ENCODE peak calls at places on chromosomes 11 and 22, in four cellular contexts. One of them, this sample, is unnamed.

GRCh38 chr22:28761449-28761755 is 11.1 kb upstream of the CCDC117 start:
- DNase-seq in HepG2: no peak
- DNase-seq in K562: no peak
- DNase-seq in GM12878: no peak
- DNase-seq in this sample: peak

GRCh38 chr11:47056261-47056915 is 119.8 kb downstream of the CSTPP1 start:
- DNase-seq in HepG2: no peak
- DNase-seq in K562: peak
- DNase-seq in GM12878: no peak
- DNase-seq in this sample: no peak

GRCh38 chr22:21942407-21942895 is 10.2 kb downstream of the PPM1F start:
- DNase-seq in HepG2: no peak
- DNase-seq in K562: no peak
- DNase-seq in GM12878: no peak
- DNase-seq in this sample: no peak

GRCh38 chr22:29870574-29870973 is 12.4 kb upstream of the MTMR3 start:
- DNase-seq in HepG2: no peak
- DNase-seq in K562: no peak
- DNase-seq in GM12878: no peak
- DNase-seq in this sample: no peak

GRCh38 chr22:29797351-29797750 is 30.2 kb downstream of the UQCR10 start:
- DNase-seq in HepG2: no peak
- DNase-seq in K562: no peak
- DNase-seq in GM12878: peak
- DNase-seq in this sample: no peak

GRCh38 chr22:37225481-37225880 is 13.2 kb upstream of the SSTR3 start:
- DNase-seq in HepG2: no peak
- DNase-seq in K562: no peak
- DNase-seq in GM12878: no peak
- DNase-seq in this sample: no peak

GRCh38 chr11:27213232-27213660 is 149.8 kb downstream of the CCDC34 start:
- DNase-seq in HepG2: no peak
- DNase-seq in K562: no peak
- DNase-seq in GM12878: peak
- DNase-seq in this sample: no peak

GRCh38 chr22:45101828-45102227 is 61.9 kb upstream of the NUP50 start:
- DNase-seq in HepG2: peak
- DNase-seq in K562: peak
- DNase-seq in GM12878: no peak
- DNase-seq in this sample: peak

GRCh38 chr11:61120865-61121831 is 18.9 kb downstream of the CD5 start:
- DNase-seq in HepG2: no peak
- DNase-seq in K562: no peak
- DNase-seq in GM12878: no peak
- DNase-seq in this sample: no peak

GRCh38 chr22:21802056-21802455 is 65.4 kb downstream of the MAPK1 start:
- DNase-seq in HepG2: no peak
- DNase-seq in K562: no peak
- DNase-seq in GM12878: no peak
- DNase-seq in this sample: no peak

GRCh38 chr11:134126197-134126822 is 57.4 kb downstream of the JAM3 start:
- DNase-seq in HepG2: no peak
- DNase-seq in K562: no peak
- DNase-seq in GM12878: no peak
- DNase-seq in this sample: peak

GRCh38 chr11:69166186-69167115 is 10.7 kb downstream of the SMIM38 start:
- DNase-seq in HepG2: peak
- DNase-seq in K562: peak
- DNase-seq in GM12878: peak
- DNase-seq in this sample: peak

GRCh38 chr11:122205036-122205435 is 89.0 kb upstream of the BLID start:
- DNase-seq in HepG2: no peak
- DNase-seq in K562: no peak
- DNase-seq in GM12878: no peak
- DNase-seq in this sample: no peak

GRCh38 chr11:35003658-35004057 is 87.2 kb downstream of the PDHX start:
- DNase-seq in HepG2: no peak
- DNase-seq in K562: no peak
- DNase-seq in GM12878: no peak
- DNase-seq in this sample: no peak

GRCh38 chr11:69297225-69297925 is 3.4 kb downstream of the MYEOV start:
- DNase-seq in HepG2: peak
- DNase-seq in K562: peak
- DNase-seq in GM12878: peak
- DNase-seq in this sample: no peak

GRCh38 chr11:84800755-84801346 is 826.3 kb downstream of the DLG2 start:
- DNase-seq in HepG2: peak
- DNase-seq in K562: no peak
- DNase-seq in GM12878: no peak
- DNase-seq in this sample: peak

GRCh38 chr11:56251954-56252353 is at the start of gene OR5T3:
- DNase-seq in HepG2: no peak
- DNase-seq in K562: no peak
- DNase-seq in GM12878: no peak
- DNase-seq in this sample: no peak

GRCh38 chr11:61104963-61105362 is 2.7 kb downstream of the CD5 start:
- DNase-seq in HepG2: no peak
- DNase-seq in K562: no peak
- DNase-seq in GM12878: no peak
- DNase-seq in this sample: no peak

GRCh38 chr11:94376841-94377240 is 24.4 kb downstream of the GPR83 start:
- DNase-seq in HepG2: no peak
- DNase-seq in K562: no peak
- DNase-seq in GM12878: no peak
- DNase-seq in this sample: no peak

GRCh38 chr11:64545605-64546004 is 45.4 kb upstream of the SLC22A12 start:
- DNase-seq in HepG2: no peak
- DNase-seq in K562: no peak
- DNase-seq in GM12878: no peak
- DNase-seq in this sample: no peak

GRCh38 chr11:104774578-104774977 is 123.7 kb downstream of the CASP12 start:
- DNase-seq in HepG2: no peak
- DNase-seq in K562: no peak
- DNase-seq in GM12878: no peak
- DNase-seq in this sample: no peak

GRCh38 chr11:64826578-64827450 is 16.5 kb upstream of the MEN1 start:
- DNase-seq in HepG2: no peak
- DNase-seq in K562: no peak
- DNase-seq in GM12878: no peak
- DNase-seq in this sample: peak

GRCh38 chr11:117914398-117914761 is 14.8 kb downstream of the TMPRSS13 start:
- DNase-seq in HepG2: no peak
- DNase-seq in K562: no peak
- DNase-seq in GM12878: no peak
- DNase-seq in this sample: no peak

GRCh38 chr11:68031136-68031459 is 617 bp downstream of the NDUFS8 start:
- DNase-seq in HepG2: no peak
- DNase-seq in K562: no peak
- DNase-seq in GM12878: no peak
- DNase-seq in this sample: no peak

GRCh38 chr11:31689559-31689958 is 121.6 kb downstream of the PAX6 start:
- DNase-seq in HepG2: no peak
- DNase-seq in K562: no peak
- DNase-seq in GM12878: no peak
- DNase-seq in this sample: no peak
- TF ChIP-seq JUNB in HepG2: no peak
- TF ChIP-seq JUNB in K562: no peak
- TF ChIP-seq JUNB in GM12878: no peak
- TF ChIP-seq JUNB in this sample: no peak

GRCh38 chr11:66706989-66707388 is 22.0 kb downstream of the SPTBN2 start:
- DNase-seq in HepG2: no peak
- DNase-seq in K562: no peak
- DNase-seq in GM12878: no peak
- DNase-seq in this sample: no peak

GRCh38 chr11:66708701-66709100 is 20.3 kb downstream of the SPTBN2 start:
- DNase-seq in HepG2: no peak
- DNase-seq in K562: no peak
- DNase-seq in GM12878: no peak
- DNase-seq in this sample: no peak

GRCh38 chr11:66708026-66708579 is 20.9 kb downstream of the SPTBN2 start:
- DNase-seq in HepG2: no peak
- DNase-seq in K562: no peak
- DNase-seq in GM12878: no peak
- DNase-seq in this sample: no peak

GRCh38 chr11:66705587-66706335 is 23.3 kb downstream of the SPTBN2 start:
- DNase-seq in HepG2: no peak
- DNase-seq in K562: no peak
- DNase-seq in GM12878: no peak
- DNase-seq in this sample: no peak

GRCh38 chr11:66707486-66707885 is 21.5 kb downstream of the SPTBN2 start:
- DNase-seq in HepG2: no peak
- DNase-seq in K562: no peak
- DNase-seq in GM12878: no peak
- DNase-seq in this sample: no peak
- H3K27ac ChIP-seq in HepG2: no peak
- H3K27ac ChIP-seq in K562: no peak
- H3K27ac ChIP-seq in GM12878: no peak
- H3K27ac ChIP-seq in this sample: no peak

GRCh38 chr11:75311858-75312288 is 39.6 kb downstream of the ARRB1 start:
- DNase-seq in HepG2: no peak
- DNase-seq in K562: no peak
- DNase-seq in GM12878: no peak
- DNase-seq in this sample: no peak
- TF ChIP-seq POLR2AphosphoS5 in HepG2: no peak
- TF ChIP-seq POLR2AphosphoS5 in K562: no peak
- TF ChIP-seq POLR2AphosphoS5 in GM12878: no peak
- TF ChIP-seq POLR2AphosphoS5 in this sample: no peak

GRCh38 chr11:123363556-123363955 is 66.5 kb upstream of the GRAMD1B start:
- DNase-seq in HepG2: no peak
- DNase-seq in K562: no peak
- DNase-seq in GM12878: no peak
- DNase-seq in this sample: no peak
- TF ChIP-seq JUNB in HepG2: no peak
- TF ChIP-seq JUNB in K562: no peak
- TF ChIP-seq JUNB in GM12878: no peak
- TF ChIP-seq JUNB in this sample: no peak

GRCh38 chr11:97345031-97345430 is 955.2 kb downstream of the JRKL start:
- DNase-seq in HepG2: no peak
- DNase-seq in K562: no peak
- DNase-seq in GM12878: no peak
- DNase-seq in this sample: no peak

GRCh38 chr11:97349201-97349600 is 959.4 kb downstream of the JRKL start:
- DNase-seq in HepG2: no peak
- DNase-seq in K562: no peak
- DNase-seq in GM12878: no peak
- DNase-seq in this sample: no peak
- H3K27ac ChIP-seq in HepG2: no peak
- H3K27ac ChIP-seq in K562: no peak
- H3K27ac ChIP-seq in GM12878: no peak
- H3K27ac ChIP-seq in this sample: peak

DNA sequence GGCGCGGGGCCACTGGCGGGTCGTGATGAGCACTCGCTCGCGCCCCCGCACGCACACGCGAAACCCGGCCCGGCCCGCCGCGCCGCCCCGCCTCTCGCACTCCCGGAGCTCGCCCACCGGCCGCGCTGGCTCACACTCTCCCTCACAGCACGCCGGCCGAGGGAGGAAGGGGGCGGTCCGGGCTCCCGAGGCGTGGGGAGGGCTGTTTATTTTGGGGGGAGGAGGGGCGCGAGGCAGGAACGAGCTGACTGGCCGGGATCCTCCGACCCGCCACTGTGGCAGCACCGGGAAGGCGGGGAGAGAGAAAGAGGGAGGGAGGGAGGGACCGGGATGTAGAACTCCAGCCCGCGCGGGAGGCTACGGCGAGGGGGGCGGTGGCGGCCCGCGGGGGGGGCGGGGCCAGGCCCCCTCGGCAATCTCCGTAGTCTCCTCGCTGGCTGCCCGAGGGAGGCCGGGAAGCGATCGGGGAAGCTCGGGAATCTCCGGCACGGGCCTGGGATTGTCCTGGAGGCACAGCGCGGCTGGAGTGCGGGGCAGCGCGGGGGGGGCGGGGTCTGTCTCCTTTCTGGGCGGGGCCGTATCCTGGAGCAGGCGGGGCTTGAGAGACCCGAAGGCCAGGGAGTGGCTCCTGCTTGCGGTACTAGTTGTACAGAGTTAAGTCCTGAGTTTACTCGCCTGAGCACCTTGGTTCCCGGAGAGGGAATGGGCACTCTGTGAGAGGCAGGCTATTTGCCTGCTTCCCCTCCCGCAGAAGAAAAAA is at the start of gene RBFOX2:
- DNase-seq in HepG2: peak
- DNase-seq in K562: peak
- DNase-seq in GM12878: no peak
- DNase-seq in this sample: peak
- TF ChIP-seq POLR2AphosphoS5 in HepG2: peak
- TF ChIP-seq POLR2AphosphoS5 in K562: peak
- TF ChIP-seq POLR2AphosphoS5 in GM12878: no peak
- TF ChIP-seq POLR2AphosphoS5 in this sample: peak

This sample was measured in GM23338.